ENCODE peak calls at places on chromosomes 4 and X, in nine cellular contexts. P is heart right ventricle, E is lung, J is transverse colon, A is hepatocyte, S is cardiac muscle cell, W is BE2C, U is esophagus squamous epithelium, L is AG10803. V is an unnamed sample.

GRCh38 chrX:49273181-49273727 is 3.7 kb downstream of the PPP1R3F start:
- DNase-seq in J (no peak), L (no peak), P (no peak), W (no peak), S (no peak), U (no peak), A (no peak), E (no peak), V (no peak)

GRCh38 chr4:100797791-100798190 is 280.0 kb upstream of the EMCN start:
- DNase-seq in E (no peak), W (no peak), L (no peak), A (no peak), P (no peak), J (no peak), S (no peak), U (no peak), V (peak)

GRCh38 chr4:10160280-10160856 is 43.8 kb upstream of the WDR1 start:
- DNase-seq in W (no peak), E (no peak), S (peak), A (peak), U (no peak), P (no peak), J (no peak), L (peak), V (peak)

GRCh38 chr4:138398297-138398696 is 156.1 kb upstream of the SLC7A11 start:
- DNase-seq in L (no peak), A (no peak), E (no peak), W (no peak), P (no peak), U (no peak), J (no peak), S (no peak), V (peak)

GRCh38 chrX:107731831-107732502 is 43.6 kb downstream of the TSC22D3 start:
- DNase-seq in U (peak), L (peak), W (peak), P (peak), A (peak), J (peak), S (peak), E (peak), V (peak)

GRCh38 chr4:7201351-7202305 is 9.3 kb downstream of the SORCS2 start:
- DNase-seq in W (peak), A (no peak), U (no peak), E (no peak), J (no peak), P (no peak), L (no peak), S (no peak), V (no peak)

GRCh38 chr4:93911671-93912070 is 83.1 kb downstream of the ATOH1 start:
- DNase-seq in P (no peak), L (no peak), S (no peak), E (no peak), U (no peak), W (no peak), A (no peak), J (no peak), V (no peak)

GRCh38 chrX:86137071-86137470 is 11.2 kb upstream of the DACH2 start:
- DNase-seq in J (no peak), S (no peak), U (no peak), W (no peak), L (no peak), E (no peak), A (no peak), P (no peak), V (no peak)

GRCh38 chr4:48642421-48643144 is 137.5 kb downstream of the FRYL start:
- DNase-seq in E (no peak), P (no peak), L (peak), W (no peak), S (peak), J (no peak), A (no peak), U (no peak), V (peak)

GRCh38 chr4:3660086-3660927 is 105.9 kb upstream of the ADRA2C start:
- DNase-seq in S (no peak), A (no peak), J (no peak), P (no peak), E (no peak), L (peak), U (no peak), W (peak), V (no peak)

GRCh38 chr4:82784615-82785247 is 13.9 kb downstream of the SCD5 start:
- DNase-seq in E (no peak), P (no peak), J (no peak), S (peak), L (peak), U (no peak), W (peak), A (no peak), V (peak)

GRCh38 chrX:3393581-3394111 is 47.2 kb upstream of the MXRA5 start:
- DNase-seq in W (no peak), E (no peak), S (peak), A (peak), U (no peak), J (no peak), P (no peak), L (peak), V (peak)

GRCh38 chrX:67004451-67004850 is 365.6 kb upstream of the EDA2R start:
- DNase-seq in J (no peak), P (no peak), S (no peak), A (no peak), U (no peak), L (no peak), W (no peak), E (no peak), V (no peak)

GRCh38 chr4:55291227-55291629 is 54.8 kb upstream of the SRD5A3 start:
- DNase-seq in A (no peak), S (peak), L (peak), P (peak), J (no peak), E (no peak), W (no peak), U (no peak), V (peak)

GRCh38 chr4:40550900-40551546 is 78.6 kb downstream of the RBM47 start:
- DNase-seq in P (no peak), W (no peak), L (peak), A (peak), S (peak), J (peak), E (peak), U (no peak), V (peak)

GRCh38 chrX:77436682-77437081 is 10.5 kb upstream of the FGF16 start:
- DNase-seq in S (no peak), J (no peak), L (no peak), P (no peak), W (no peak), A (no peak), E (no peak), U (no peak), V (peak)

GRCh38 chrX:102765794-102766193 is 45.3 kb downstream of the GPRASP3 start:
- DNase-seq in W (no peak), L (peak), S (peak), P (no peak), J (peak), U (no peak), E (no peak), A (peak), V (peak)

GRCh38 chrX:40058719-40059118 is 39.0 kb downstream of the BCOR start:
- DNase-seq in S (no peak), U (no peak), W (no peak), J (peak), L (no peak), A (peak), P (no peak), E (no peak), V (no peak)

DNA sequence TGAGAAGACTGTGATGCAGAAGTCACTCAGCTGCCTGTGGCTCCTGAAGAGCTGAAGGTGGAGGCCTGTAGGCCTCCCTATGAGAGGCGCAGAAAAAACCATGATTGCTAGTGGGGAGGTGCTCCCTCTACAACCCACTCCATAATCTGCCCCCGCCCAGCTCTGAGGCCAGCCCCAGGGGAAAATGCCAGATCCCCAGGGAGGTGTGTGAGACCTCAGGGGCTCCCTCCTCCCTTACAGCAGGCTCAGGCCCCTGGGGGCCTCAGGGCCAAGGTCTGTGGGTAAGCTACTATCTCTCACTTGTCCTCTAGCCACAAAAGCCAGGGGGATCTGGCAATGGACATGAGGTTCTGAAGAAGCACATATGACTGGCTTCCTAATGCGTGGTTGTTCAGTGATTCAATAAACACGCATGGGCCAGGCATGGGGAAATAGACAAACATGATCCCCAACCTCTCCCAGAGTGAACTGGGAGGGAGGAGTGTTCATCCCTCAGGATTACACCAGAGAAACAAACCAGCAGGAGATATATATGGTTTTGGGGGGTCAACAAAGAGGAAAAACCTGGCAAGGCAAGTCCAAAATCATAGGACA is 51.0 kb upstream of the MTM1 start:
- DNase-seq in J (no peak), P (no peak), U (no peak), A (no peak), E (no peak), L (peak), S (peak), W (no peak), V (peak)
- H3K4me3 ChIP-seq in J (no peak), P (no peak), U (no peak), A (no peak), E (no peak), L (no peak), S (no peak), W (no peak), V (no peak)

GRCh38 chrX:114599305-114599704 is 15.4 kb downstream of the HTR2C start:
- DNase-seq in W (no peak), P (no peak), U (no peak), A (no peak), L (no peak), E (no peak), J (no peak), S (no peak), V (no peak)
- TF ChIP-seq CTCF in W (no peak), P (no peak), U (no peak), A (no peak), L (no peak), E (no peak), J (no peak), S (no peak), V (no peak)

DNA sequence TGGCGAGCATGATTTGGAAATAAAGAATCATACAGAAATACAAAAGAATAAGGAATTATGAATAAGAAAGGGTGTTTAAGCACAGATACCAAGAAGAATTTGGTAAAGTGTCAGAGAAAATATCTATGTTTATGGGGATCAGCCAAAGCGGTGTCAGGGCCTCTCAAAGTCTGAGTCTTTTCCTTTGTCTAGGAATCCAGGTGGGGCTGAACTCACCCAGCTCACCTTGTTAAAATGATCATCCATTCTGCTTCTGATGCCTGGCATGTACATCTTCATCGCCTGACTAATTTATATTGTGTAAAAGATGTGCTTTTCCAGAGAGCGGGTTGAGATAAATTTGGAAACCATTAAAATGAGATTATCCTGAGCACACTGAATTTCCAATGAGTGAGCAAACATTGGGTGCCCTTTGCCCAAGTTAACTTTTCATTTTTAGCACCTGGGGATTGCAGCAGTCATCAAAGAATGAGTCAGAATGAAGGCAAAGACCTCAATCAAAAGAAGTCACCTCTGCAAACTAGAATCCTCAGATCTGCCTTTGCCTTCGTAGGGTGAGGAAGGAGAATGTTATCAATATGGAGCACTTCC is 141.9 kb upstream of the ANXA3 start:
- DNase-seq in E (no peak), S (no peak), U (no peak), J (no peak), W (no peak), L (no peak), A (no peak), P (no peak), V (no peak)
- H3K4me3 ChIP-seq in E (no peak), S (no peak), U (no peak), J (no peak), W (no peak), L (no peak), A (no peak), P (no peak), V (no peak)

DNA sequence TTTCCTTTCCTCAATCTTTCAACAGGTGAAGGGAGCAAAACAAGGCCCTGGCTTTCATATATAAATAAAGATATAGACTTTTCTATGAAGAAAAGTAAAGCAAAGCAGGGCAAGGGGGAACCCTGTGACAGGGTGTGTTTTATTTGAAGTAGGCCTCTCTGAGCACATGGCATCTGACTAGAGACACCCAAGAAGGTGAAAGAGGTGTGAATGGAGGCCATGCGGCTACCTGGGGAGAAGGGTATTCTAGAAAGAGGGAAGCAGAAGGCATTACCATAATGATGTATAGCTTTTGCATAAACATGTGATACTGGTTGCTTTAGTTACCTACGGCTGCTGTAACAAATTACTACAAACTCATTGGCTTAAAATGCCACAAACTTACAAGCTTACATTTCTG is 75.8 kb downstream of the DHX15 start:
- DNase-seq in W (no peak), L (no peak), U (no peak), A (no peak), J (no peak), S (no peak), E (no peak), P (no peak), V (no peak)
- TF ChIP-seq CTCF in W (no peak), L (no peak), U (no peak), A (no peak), J (no peak), S (no peak), E (no peak), P (no peak), V (no peak)

GRCh38 chr4:131974730-131975129 is 1174.4 kb upstream of the PCDH10 start:
- DNase-seq in W (no peak), U (no peak), S (peak), P (no peak), L (peak), A (no peak), E (no peak), J (no peak), V (peak)
- H3K4me3 ChIP-seq in W (no peak), U (peak), S (no peak), P (peak), L (peak), A (no peak), E (peak), J (no peak), V (peak)

DNA sequence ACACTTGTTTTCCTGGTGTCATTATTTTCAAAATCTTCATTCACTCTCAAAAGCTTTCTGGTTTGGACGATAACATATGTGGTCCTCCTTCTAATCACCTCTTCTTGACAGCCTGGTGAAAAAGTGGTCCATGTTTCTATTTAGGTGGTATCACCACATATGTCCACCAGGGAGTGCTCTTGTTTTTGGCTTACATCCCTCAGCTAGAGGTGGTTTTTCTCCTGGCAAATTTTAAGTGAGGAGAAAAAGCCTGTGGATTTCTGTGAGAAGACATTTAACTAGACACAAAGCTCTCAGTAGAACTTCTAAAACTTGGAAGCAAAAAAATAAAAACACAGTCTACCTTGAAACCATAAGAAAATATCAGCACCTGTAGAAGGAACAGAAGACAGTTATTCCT is 58.0 kb upstream of the FRMPD4 start:
- DNase-seq in A (peak), E (no peak), W (no peak), S (peak), U (no peak), J (no peak), L (peak), P (no peak), V (peak)
- TF ChIP-seq CTCF in A (peak), E (peak), W (peak), S (peak), U (peak), J (peak), L (peak), P (peak), V (peak)

GRCh38 chr4:152221816-152222516 is 313.9 kb downstream of the FBXW7 start:
- DNase-seq in J (no peak), L (no peak), P (no peak), S (no peak), E (no peak), W (no peak), U (no peak), A (no peak), V (no peak)
- H3K4me3 ChIP-seq in J (no peak), L (no peak), P (no peak), S (no peak), E (no peak), W (no peak), U (no peak), A (no peak), V (no peak)

DNA sequence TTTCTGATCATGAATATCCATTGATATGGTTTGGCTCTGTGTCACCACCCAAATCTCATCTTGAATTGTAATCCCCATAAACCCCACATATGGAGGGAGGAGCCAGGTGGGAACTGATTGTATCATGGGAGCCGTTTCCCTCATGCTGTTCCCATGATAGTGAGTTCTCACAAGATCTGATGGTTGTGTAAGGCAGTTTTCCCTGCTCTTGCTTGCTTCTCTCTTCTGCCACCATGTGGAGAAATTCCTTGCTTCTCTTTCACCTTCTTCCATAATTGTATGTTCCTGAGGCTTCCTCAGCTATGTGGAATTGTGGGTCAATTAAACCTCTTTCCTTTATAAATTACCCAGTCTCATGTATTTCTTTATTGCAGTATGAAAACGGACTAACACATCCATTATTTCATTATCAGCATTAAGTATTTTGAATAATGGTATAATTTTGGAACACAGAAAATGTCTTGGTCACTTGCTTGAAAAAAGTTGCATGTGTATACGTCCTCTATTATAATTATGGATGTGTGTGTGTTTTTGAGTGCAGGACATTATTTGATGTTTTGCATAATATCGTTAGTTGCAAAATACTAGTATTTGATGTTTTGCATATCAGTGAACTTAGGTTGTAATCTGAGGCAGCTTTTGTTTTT is 334.6 kb downstream of the PCDH10 start:
- DNase-seq in E (no peak), P (no peak), W (peak), A (peak), U (no peak), J (no peak), S (peak), L (no peak), V (peak)
- TF ChIP-seq CTCF in E (no peak), P (peak), W (peak), A (peak), U (no peak), J (no peak), S (peak), L (peak), V (peak)

V was measured in cardiac fibroblast.